ENCODE peak calls at places on chromosome 12, in five cellular contexts. G is OCI-LY7, P is uterus, R is left ventricle myocardium inferior, T is astrocyte of the cerebellum. X is an unnamed sample.

GRCh38 chr12:4987076-4987775 is 56.5 kb upstream of the KCNA5 start:
- DNase-seq in G (no peak), P (no peak), R (no peak), T (peak; percentile 42), X (no peak)

GRCh38 chr12:59055204-59055839 is 135.0 kb upstream of the LRIG3 start:
- DNase-seq in G (no peak), P (no peak), R (no peak), T (no peak), X (no peak)

GRCh38 chr12:4909397-4909733 is 340 bp upstream of the KCNA1 start:
- DNase-seq in G (no peak), P (no peak), R (no peak), T (no peak), X (no peak)

GRCh38 chr12:19970116-19970515 is 398.2 kb upstream of the PDE3A start:
- DNase-seq in G (no peak), P (no peak), R (no peak), T (peak; percentile 83), X (peak; percentile 72)

GRCh38 chr12:62481843-62482540 is 15.4 kb downstream of the MON2 start:
- DNase-seq in G (no peak), P (no peak), R (no peak), T (no peak), X (no peak)

GRCh38 chr12:87793134-87793533 is 236.1 kb downstream of the C12orf50 start:
- DNase-seq in G (no peak), P (no peak), R (no peak), T (no peak), X (no peak)

GRCh38 chr12:11014234-11014633 is 8.2 kb downstream of the TAS2R19 start:
- DNase-seq in G (no peak), P (no peak), R (no peak), T (no peak), X (peak; percentile 1)

GRCh38 chr12:74906224-74906623 is 303.4 kb downstream of the KCNC2 start:
- DNase-seq in G (peak; percentile 0), P (no peak), R (no peak), T (no peak), X (no peak)

GRCh38 chr12:20546267-20546666 is 148.9 kb upstream of the SLCO1C1 start:
- DNase-seq in G (no peak), P (no peak), R (no peak), T (no peak), X (no peak)

GRCh38 chr12:99413751-99414150 is 233.8 kb upstream of the GARIN6 start:
- DNase-seq in G (peak; percentile 63), P (no peak), R (no peak), T (no peak), X (no peak)

GRCh38 chr12:107352347-107353081 is 259.2 kb upstream of the CRY1 start:
- DNase-seq in G (no peak), P (no peak), R (no peak), T (no peak), X (no peak)

GRCh38 chr12:15664491-15664890 is 124.7 kb downstream of the EPS8 start:
- DNase-seq in G (no peak), P (no peak), R (no peak), T (no peak), X (no peak)

GRCh38 chr12:12265571-12266388 is 1.1 kb downstream of the LRP6 start:
- DNase-seq in G (peak; percentile 29), P (no peak), R (no peak), T (peak; percentile 38), X (no peak)

GRCh38 chr12:40587970-40588369 is 104.3 kb upstream of the CNTN1 start:
- DNase-seq in G (no peak), P (no peak), R (no peak), T (no peak), X (no peak)

GRCh38 chr12:101803978-101804377 is 26.8 kb downstream of the GNPTAB start:
- DNase-seq in G (no peak), P (no peak), R (no peak), T (no peak), X (no peak)

GRCh38 chr12:99053599-99054362 is 408.7 kb downstream of the APAF1 start:
- DNase-seq in G (no peak), P (no peak), R (no peak), T (no peak), X (peak; percentile 10)

GRCh38 chr12:10847701-10848100 is 1.6 kb downstream of the PRR4 start:
- DNase-seq in G (no peak), P (no peak), R (no peak), T (no peak), X (no peak)

GRCh38 chr12:68420225-68421008 is 88.3 kb upstream of the MDM1 start:
- DNase-seq in G (no peak), P (no peak), R (no peak), T (no peak), X (no peak)

GRCh38 chr12:68240975-68241374 is 12.4 kb downstream of the IL22 start:
- DNase-seq in G (peak; percentile 72), P (no peak), R (no peak), T (no peak), X (no peak)

GRCh38 chr12:19575307-19576243 is 136.3 kb downstream of the AEBP2 start:
- DNase-seq in G (no peak), P (peak; percentile 25), R (peak; percentile 53), T (peak; percentile 26), X (peak; percentile 23)

GRCh38 chr12:50220357-50221061 is 53.3 kb upstream of the CERS5 start:
- DNase-seq in G (peak; percentile 45), P (no peak), R (no peak), T (no peak), X (no peak)

GRCh38 chr12:105396983-105397382 is 66.5 kb downstream of the C12orf75 start:
- DNase-seq in G (no peak), P (no peak), R (no peak), T (no peak), X (no peak)

GRCh38 chr12:643478-644292 is 19.6 kb downstream of the NINJ2 start:
- DNase-seq in G (peak; percentile 49), P (peak; percentile 41), R (peak; percentile 53), T (no peak), X (no peak)

GRCh38 chr12:38977132-38977531 is 71.7 kb upstream of the CPNE8 start:
- DNase-seq in G (no peak), P (no peak), R (no peak), T (no peak), X (no peak)

GRCh38 chr12:119229837-119230236 is 51.1 kb downstream of the HSPB8 start:
- DNase-seq in G (peak; percentile 51), P (no peak), R (peak; percentile 35), T (no peak), X (no peak)

GRCh38 chr12:51863921-51864700 is 15.6 kb upstream of the FIGNL2 start:
- DNase-seq in G (no peak), P (no peak), R (no peak), T (no peak), X (no peak)

GRCh38 chr12:127178039-127178438 is 1088.9 kb upstream of the TMEM132C start:
- DNase-seq in G (no peak), P (no peak), R (no peak), T (no peak), X (no peak)

GRCh38 chr12:17810399-17810798 is 279.6 kb downstream of the RERGL start:
- DNase-seq in G (no peak), P (no peak), R (no peak), T (no peak), X (no peak)

GRCh38 chr12:17809206-17809605 is 280.8 kb downstream of the RERGL start:
- DNase-seq in G (no peak), P (no peak), R (no peak), T (no peak), X (no peak)
- TF ChIP-seq CTCF in G (peak; percentile 57), P (no peak), R (no peak), T (no peak), X (no peak)

DNA sequence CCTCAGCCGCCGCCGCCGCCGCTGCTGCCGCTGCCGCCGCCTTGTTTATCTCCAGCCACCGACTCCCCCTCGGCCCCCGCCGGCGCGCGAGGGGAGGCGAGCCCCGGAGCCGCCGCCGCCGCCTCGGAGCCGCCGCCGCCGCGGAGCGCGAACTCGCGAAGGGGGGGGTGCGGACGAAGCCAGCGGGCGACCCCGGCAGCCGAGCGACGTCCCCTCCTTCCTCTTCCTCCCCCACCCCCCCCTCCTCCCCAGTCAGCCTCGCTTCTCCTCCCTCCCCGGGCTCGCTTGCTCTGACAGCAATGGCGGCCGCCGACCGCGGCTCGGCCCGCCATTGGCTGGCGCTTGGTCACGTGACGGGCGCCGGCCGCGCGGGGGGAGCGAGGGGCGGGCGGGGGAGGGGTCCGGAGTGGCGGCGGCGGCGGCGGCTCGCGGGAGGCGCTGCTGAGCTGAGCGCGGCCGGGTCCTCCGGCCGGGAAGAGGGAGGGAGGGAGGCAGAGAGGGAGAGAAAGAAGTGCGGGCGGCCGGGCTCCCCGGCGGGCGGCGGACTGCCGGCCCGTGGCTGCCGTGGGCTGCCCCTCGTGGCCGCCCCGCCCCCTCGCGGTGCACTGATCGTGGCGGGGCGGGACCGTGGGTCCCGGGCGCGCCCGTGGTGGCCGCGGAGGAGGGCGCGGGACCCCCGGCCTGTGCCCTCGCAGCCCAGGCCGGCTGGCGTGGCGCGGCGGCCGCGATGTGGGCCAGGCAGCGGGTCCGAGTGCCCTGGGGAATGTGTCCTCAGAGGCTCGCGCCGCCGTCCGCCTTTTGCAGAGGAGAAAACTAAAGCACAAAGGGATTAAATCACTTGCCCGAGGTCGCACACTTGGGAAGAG is at the start of gene MED13L:
- DNase-seq in G (peak; percentile 93), P (peak; percentile 91), R (peak; percentile 90), T (peak; percentile 53), X (no peak)
- TF ChIP-seq CTCF in G (no peak), P (peak; percentile 84), R (peak; percentile 67), T (peak; percentile 11), X (peak; percentile 50)

DNA sequence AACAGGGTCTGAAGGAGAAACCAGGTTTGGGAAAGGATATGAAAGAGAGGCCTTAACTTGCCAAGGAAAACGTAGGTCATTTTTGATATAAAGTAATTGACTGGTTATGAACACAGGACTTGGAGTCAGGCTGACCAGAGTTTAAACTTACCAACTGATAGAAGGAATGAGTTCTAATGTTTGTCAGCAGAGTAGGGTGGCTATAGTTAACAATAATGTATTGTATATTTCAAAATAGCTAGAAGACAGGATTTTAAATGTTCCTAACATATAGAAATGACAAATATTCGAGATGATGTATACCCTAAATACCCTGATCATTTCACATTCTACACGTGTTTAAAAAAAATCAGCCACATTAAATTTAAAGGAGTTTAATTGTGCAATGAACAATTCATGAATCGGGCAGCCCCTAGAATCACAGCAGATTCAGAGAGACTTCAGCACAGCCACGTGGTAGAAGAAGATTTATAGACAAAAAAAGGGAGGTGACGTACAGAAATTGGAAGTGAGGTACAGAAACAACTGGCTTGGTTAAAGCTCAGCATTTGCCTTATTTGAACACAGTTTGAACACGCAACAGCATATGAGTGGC is 52.5 kb upstream of the PLEKHG7 start:
- DNase-seq in G (no peak), P (no peak), R (no peak), T (no peak), X (no peak)
- TF ChIP-seq CTCF in G (peak; percentile 32), P (no peak), R (peak; percentile 27), T (no peak), X (no peak)

GRCh38 chr12:80412343-80412953 is 31.6 kb upstream of the PTPRQ start:
- DNase-seq in G (peak; percentile 67), P (no peak), R (no peak), T (peak; percentile 66), X (no peak)

GRCh38 chr12:80411787-80412186 is 32.2 kb upstream of the PTPRQ start:
- DNase-seq in G (no peak), P (no peak), R (no peak), T (no peak), X (no peak)

DNA sequence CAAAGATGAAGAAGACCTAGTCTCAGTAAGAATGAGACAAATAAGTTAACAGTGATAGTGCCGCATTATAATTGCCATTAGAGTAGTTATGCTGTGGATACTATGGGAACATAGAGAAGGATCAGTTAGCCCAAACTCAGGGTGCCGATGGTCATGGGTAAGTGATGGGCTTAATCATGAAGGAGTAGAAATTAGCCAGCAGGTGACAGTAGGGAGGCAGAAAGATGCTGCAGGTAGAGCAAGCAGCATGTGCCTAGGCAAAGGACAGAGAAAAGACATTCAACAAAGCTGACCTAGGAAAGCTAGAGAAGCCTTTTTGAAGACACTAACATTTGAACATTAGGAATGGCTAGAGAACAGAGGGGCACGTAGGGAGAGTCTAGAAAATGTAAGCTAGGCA is 30.6 kb upstream of the PTPRQ start:
- DNase-seq in G (peak; percentile 3), P (no peak), R (no peak), T (no peak), X (no peak)
- TF ChIP-seq CTCF in G (peak; percentile 39), P (no peak), R (no peak), T (no peak), X (no peak)